ENCODE peak calls at places on chromosomes 12 and 14, in five cellular contexts. J, N, Y, E and Z are unnamed samples.

GRCh38 chr14:55589171-55589570 is 9.2 kb downstream of the KTN1 start:
- DNase-seq in J (no peak), N (no peak), Y (no peak), E (no peak), Z (no peak)

GRCh38 chr12:112353389-112353788 is 28.8 kb downstream of the HECTD4 start:
- DNase-seq in J (peak), N (no peak), Y (peak), E (no peak), Z (peak)

GRCh38 chr12:13505224-13505623 is 308.7 kb downstream of the EMP1 start:
- DNase-seq in J (no peak), N (no peak), Y (no peak), E (no peak), Z (no peak)

GRCh38 chr14:93857500-93857899 is 69.2 kb upstream of the PRIMA1 start:
- DNase-seq in J (no peak), N (peak), Y (no peak), E (no peak), Z (no peak)

GRCh38 chr12:103901518-103902173 is 28.6 kb upstream of the HSP90B1 start:
- DNase-seq in J (no peak), N (no peak), Y (no peak), E (no peak), Z (no peak)

GRCh38 chr12:96141216-96141944 is 52.8 kb upstream of the ELK3 start:
- DNase-seq in J (peak), N (peak), Y (peak), E (no peak), Z (no peak)

GRCh38 chr14:68440776-68441175 is 352.1 kb downstream of the ZFP36L1 start:
- DNase-seq in J (peak), N (no peak), Y (no peak), E (no peak), Z (peak)

GRCh38 chr12:45050751-45051489 is at the start of gene DBX2:
- DNase-seq in J (no peak), N (no peak), Y (no peak), E (no peak), Z (peak)

GRCh38 chr12:22256634-22257033 is 77.9 kb downstream of the ST8SIA1 start:
- DNase-seq in J (no peak), N (no peak), Y (no peak), E (no peak), Z (no peak)

GRCh38 chr12:9926876-9927275 is 5.3 kb downstream of the CLEC2A start:
- DNase-seq in J (no peak), N (no peak), Y (no peak), E (no peak), Z (no peak)

GRCh38 chr12:50636505-50636904 is 127.4 kb upstream of the ATF1 start:
- DNase-seq in J (no peak), N (no peak), Y (no peak), E (no peak), Z (no peak)

GRCh38 chr12:27686147-27686546 is 10.1 kb upstream of the REP15 start:
- DNase-seq in J (no peak), N (no peak), Y (no peak), E (no peak), Z (no peak)

GRCh38 chr14:89681086-89682018 is 264.3 kb upstream of the FOXN3 start:
- DNase-seq in J (no peak), N (no peak), Y (no peak), E (peak), Z (no peak)

GRCh38 chr12:120710805-120711296 is 593 bp downstream of the UNC119B start:
- DNase-seq in J (no peak), N (no peak), Y (peak), E (no peak), Z (peak)

GRCh38 chr14:39428118-39428517 is 4.1 kb downstream of the FBXO33 start:
- DNase-seq in J (no peak), N (no peak), Y (no peak), E (no peak), Z (no peak)

GRCh38 chr14:76329150-76329881 is 46.6 kb upstream of the ESRRB start:
- DNase-seq in J (no peak), N (no peak), Y (no peak), E (no peak), Z (no peak)

GRCh38 chr12:92558806-92559205 is 144.0 kb upstream of the PLEKHG7 start:
- DNase-seq in J (peak), N (no peak), Y (no peak), E (no peak), Z (no peak)

GRCh38 chr12:57340104-57340503 is 89.1 kb upstream of the STAC3 start:
- DNase-seq in J (peak), N (no peak), Y (peak), E (no peak), Z (peak)

GRCh38 chr12:59695379-59695778 is 99.5 kb downstream of the SLC16A7 start:
- DNase-seq in J (peak), N (no peak), Y (no peak), E (no peak), Z (no peak)

GRCh38 chr14:68551045-68551683 is 241.7 kb downstream of the ZFP36L1 start:
- DNase-seq in J (no peak), N (no peak), Y (no peak), E (no peak), Z (no peak)

GRCh38 chr14:105793836-105794235 is 267.5 kb downstream of the TMEM121 start:
- DNase-seq in J (no peak), N (no peak), Y (no peak), E (no peak), Z (no peak)

GRCh38 chr14:54291491-54292191 is 105.2 kb upstream of the CDKN3 start:
- DNase-seq in J (no peak), N (peak), Y (no peak), E (no peak), Z (no peak)

GRCh38 chr12:41968661-41969060 is 176.0 kb downstream of the GXYLT1 start:
- DNase-seq in J (no peak), N (no peak), Y (no peak), E (no peak), Z (no peak)

GRCh38 chr12:1769809-1770494 is 50.4 kb upstream of the LRTM2 start:
- DNase-seq in J (peak), N (peak), Y (no peak), E (no peak), Z (no peak)

GRCh38 chr14:28577711-28578131 is 188.9 kb upstream of the FOXG1 start:
- DNase-seq in J (no peak), N (no peak), Y (no peak), E (no peak), Z (peak)

DNA sequence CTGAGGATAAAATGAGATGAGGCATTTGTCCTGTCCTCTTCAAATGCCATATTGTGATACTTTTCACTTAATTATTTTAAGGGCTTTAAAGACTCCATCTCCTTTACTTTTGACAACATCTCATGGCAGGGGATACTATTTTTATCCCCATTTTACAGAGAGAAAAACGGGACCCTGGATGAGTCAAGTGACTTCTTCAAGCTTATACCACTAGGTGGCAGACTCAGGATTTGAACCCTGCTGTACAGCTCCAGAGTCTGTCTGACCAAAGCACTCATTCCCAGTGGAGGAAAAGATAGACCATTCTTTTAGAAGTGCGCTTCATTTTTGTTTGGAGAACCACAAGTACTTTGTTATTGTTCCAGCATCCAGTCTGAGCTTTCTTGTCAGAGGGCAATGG is 1.7 kb upstream of the SMOC1 start:
- DNase-seq in J (peak), N (no peak), Y (peak), E (no peak), Z (peak)
- TF ChIP-seq CTCF in J (peak), N (peak), Y (peak), E (peak), Z (peak)

GRCh38 chr12:31835276-31835882 is 106.6 kb upstream of the AMN1 start:
- DNase-seq in J (no peak), N (peak), Y (no peak), E (no peak), Z (peak)
- TF ChIP-seq SMC3 in J (no peak), N (no peak), Y (no peak), E (no peak), Z (no peak)

GRCh38 chr12:8687846-8688601 is 9.8 kb upstream of the RIMKLB start:
- DNase-seq in J (peak), N (no peak), Y (peak), E (no peak), Z (peak)
- TF ChIP-seq BHLHE40 in J (no peak), N (no peak), Y (no peak), E (no peak), Z (no peak)

DNA sequence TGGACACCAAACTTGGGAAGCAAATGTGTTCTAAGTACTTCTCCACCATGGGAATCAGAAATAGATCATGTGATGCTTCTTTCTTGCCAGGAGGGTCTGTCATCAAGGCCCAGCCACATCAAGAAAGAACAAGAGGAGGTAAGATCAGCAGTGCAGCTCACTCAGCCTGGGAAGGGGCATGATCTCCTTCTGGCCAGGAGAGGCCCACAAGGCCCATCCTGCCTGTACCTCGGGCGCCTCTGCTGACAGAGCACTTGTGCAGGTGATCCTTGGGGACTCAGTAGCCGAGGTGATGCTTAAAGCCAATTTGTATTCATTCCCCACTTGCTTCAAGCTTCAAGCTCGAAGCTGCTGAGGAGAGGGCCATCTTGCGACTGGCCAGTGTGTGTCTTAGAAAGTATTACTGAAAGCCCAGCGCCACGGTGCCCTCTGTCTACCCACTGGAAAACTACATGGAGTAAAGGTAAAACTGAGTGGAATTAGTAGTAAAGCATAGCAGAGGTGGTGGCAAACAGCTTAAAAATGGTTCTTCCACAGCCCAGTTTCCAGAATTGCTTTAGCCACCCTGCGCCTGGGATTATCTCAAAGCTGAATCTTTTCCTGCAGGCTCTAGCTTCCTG is 26.2 kb downstream of the RTRAF start:
- DNase-seq in J (peak), N (peak), Y (peak), E (no peak), Z (peak)
- TF ChIP-seq CTCF in J (peak), N (peak), Y (peak), E (peak), Z (peak)

GRCh38 chr12:43222796-43223195 is 329.2 kb downstream of the ADAMTS20 start:
- DNase-seq in J (no peak), N (no peak), Y (no peak), E (no peak), Z (no peak)
- TF ChIP-seq SMC3 in J (no peak), N (no peak), Y (no peak), E (no peak), Z (no peak)

GRCh38 chr12:52147367-52147972 is 44.3 kb downstream of the KRT80 start:
- DNase-seq in J (peak), N (peak), Y (peak), E (no peak), Z (peak)
- TF ChIP-seq BHLHE40 in J (peak), N (no peak), Y (peak), E (no peak), Z (no peak)

GRCh38 chr14:36600431-36600830 is 18.0 kb upstream of the NKX2-8 start:
- DNase-seq in J (no peak), N (no peak), Y (no peak), E (no peak), Z (no peak)

GRCh38 chr14:36604757-36605505 is 22.5 kb upstream of the NKX2-8 start:
- DNase-seq in J (peak), N (peak), Y (peak), E (no peak), Z (peak)

GRCh38 chr14:36605506-36605857 is 23.1 kb upstream of the NKX2-8 start:
- DNase-seq in J (no peak), N (peak), Y (no peak), E (no peak), Z (no peak)
- TF ChIP-seq CTCF in J (no peak), N (no peak), Y (no peak), E (no peak), Z (no peak)

GRCh38 chr14:104288272-104288671 is 149.9 kb downstream of the KIF26A start:
- DNase-seq in J (no peak), N (no peak), Y (no peak), E (no peak), Z (no peak)
- TF ChIP-seq SMC3 in J (no peak), N (no peak), Y (no peak), E (no peak), Z (no peak)

DNA sequence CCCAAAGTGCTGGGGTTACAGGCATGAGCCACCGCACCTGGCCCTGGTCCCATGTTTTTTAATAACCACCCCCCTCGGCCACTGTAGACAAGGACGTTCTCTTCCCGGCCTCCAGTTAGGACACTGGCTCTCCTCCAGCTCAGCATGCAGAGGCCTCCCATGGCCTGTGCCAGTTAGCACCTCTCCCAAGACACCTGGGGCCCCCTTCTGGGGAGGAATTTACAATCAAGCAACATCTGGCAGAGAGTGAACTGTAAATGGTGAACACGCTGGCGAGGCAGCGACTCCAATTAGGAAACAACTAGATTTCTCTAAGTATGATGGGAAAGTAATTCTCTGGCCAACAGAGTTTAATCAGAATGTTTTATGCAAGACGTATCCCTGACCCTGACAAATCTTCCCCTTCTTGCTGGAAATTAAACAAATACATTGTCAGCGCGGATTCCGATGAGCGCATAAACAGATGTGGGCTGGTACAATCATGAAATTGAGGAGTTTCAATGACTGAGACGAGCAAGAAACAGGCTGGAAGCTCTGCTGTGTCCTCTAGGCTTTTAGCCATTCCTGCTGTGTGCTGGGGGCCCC is 61.8 kb upstream of the DLK1 start:
- DNase-seq in J (peak), N (no peak), Y (no peak), E (no peak), Z (no peak)
- TF ChIP-seq BHLHE40 in J (no peak), N (no peak), Y (no peak), E (no peak), Z (no peak)